ENCODE peak calls at places on chromosome 11, in seven cellular contexts. G is K562, H is transverse colon, R is H1, C is uterus, M is Peyer's patch, B is ovary. L is an unnamed sample. For H3K36me3 and H3K4me1, the result is how much of the 10 kb centered on the place peaks cover.

GRCh38 chr11:124746621-124747243 is 5.3 kb downstream of the VSIG2 start:
- DNase-seq in G (peak), H (peak), R (peak), C (no peak), M (peak), B (no peak), L (no peak)

GRCh38 chr11:13118691-13119090 is 109.6 kb downstream of the RASSF10 start:
- DNase-seq in G (no peak), H (no peak), R (no peak), C (no peak), M (no peak), B (no peak), L (no peak)

GRCh38 chr11:128549256-128549944 is 38.0 kb downstream of the ETS1 start:
- DNase-seq in G (no peak), H (peak), R (peak), C (peak), M (no peak), B (peak), L (peak)

GRCh38 chr11:69371731-69372588 is 78.0 kb downstream of the MYEOV start:
- DNase-seq in G (no peak), H (peak), R (peak), C (no peak), M (peak), B (no peak), L (peak)

GRCh38 chr11:81345609-81346008 is 1388.1 kb downstream of the FAM181B start:
- DNase-seq in G (no peak), H (no peak), R (no peak), C (no peak), M (no peak), B (no peak), L (no peak)

GRCh38 chr11:130301002-130301401 is 13.7 kb downstream of the ZBTB44 start:
- DNase-seq in G (no peak), H (no peak), R (no peak), C (no peak), M (no peak), B (no peak), L (no peak)

GRCh38 chr11:96228472-96228871 is 114.5 kb downstream of the MAML2 start:
- DNase-seq in G (no peak), H (peak), R (no peak), C (peak), M (no peak), B (peak), L (peak)

GRCh38 chr11:70717961-70718595 is 319.7 kb downstream of the CTTN start:
- DNase-seq in G (no peak), H (no peak), R (no peak), C (no peak), M (no peak), B (no peak), L (no peak)

GRCh38 chr11:62146476-62147200 is 22.8 kb downstream of the INCENP start:
- DNase-seq in G (no peak), H (no peak), R (no peak), C (no peak), M (peak), B (no peak), L (no peak)

GRCh38 chr11:72349053-72349452 is 85.3 kb downstream of the CLPB start:
- DNase-seq in G (no peak), H (no peak), R (no peak), C (no peak), M (no peak), B (no peak), L (no peak)

GRCh38 chr11:6629573-6629891 is 10.3 kb upstream of the TPP1 start:
- DNase-seq in G (no peak), H (no peak), R (no peak), C (no peak), M (no peak), B (peak), L (no peak)
- H3K36me3 ChIP-seq in G (under half), H (under half), R (under half), C (under half), M (under half), B (under half), L (half or more)

GRCh38 chr11:44840085-44840478 is 110.6 kb downstream of the TP53I11 start:
- DNase-seq in G (no peak), H (no peak), R (no peak), C (no peak), M (no peak), B (no peak), L (no peak)
- TF ChIP-seq POLR2A in G (no peak), H (no peak), R (no peak), C (no peak), M (no peak), B (no peak), L (no peak)

DNA sequence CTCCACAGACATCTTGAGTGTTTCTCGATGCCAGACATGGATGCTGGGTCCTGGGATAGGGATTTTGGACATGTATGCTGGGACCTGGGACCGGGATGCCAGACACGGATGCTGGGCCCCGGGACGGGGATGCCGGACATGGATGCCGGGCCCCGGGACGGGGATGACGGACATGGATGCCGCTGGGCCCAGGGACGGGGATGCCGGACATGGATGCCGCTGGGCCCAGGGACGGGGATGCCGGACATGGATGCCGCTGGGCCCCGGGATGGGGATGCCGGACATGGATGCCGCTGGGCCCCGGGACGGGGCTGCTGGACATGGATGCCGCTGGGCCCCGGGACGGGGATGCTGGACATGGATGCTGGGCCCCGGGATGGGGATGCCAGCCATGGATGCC is 97.1 kb upstream of the NNMT start:
- DNase-seq in G (no peak), H (no peak), R (no peak), C (no peak), M (no peak), B (no peak), L (no peak)
- H3K4me1 ChIP-seq in G (under half), H (half or more), R (under half), C (under half), M (under half), B (under half), L (under half)

GRCh38 chr11:64259533-64260067 is 8.3 kb downstream of the PLCB3 start:
- DNase-seq in G (peak), H (no peak), R (no peak), C (no peak), M (no peak), B (no peak), L (no peak)
- H3K36me3 ChIP-seq in G (half or more), H (under half), R (under half), C (under half), M (half or more), B (under half), L (half or more)

DNA sequence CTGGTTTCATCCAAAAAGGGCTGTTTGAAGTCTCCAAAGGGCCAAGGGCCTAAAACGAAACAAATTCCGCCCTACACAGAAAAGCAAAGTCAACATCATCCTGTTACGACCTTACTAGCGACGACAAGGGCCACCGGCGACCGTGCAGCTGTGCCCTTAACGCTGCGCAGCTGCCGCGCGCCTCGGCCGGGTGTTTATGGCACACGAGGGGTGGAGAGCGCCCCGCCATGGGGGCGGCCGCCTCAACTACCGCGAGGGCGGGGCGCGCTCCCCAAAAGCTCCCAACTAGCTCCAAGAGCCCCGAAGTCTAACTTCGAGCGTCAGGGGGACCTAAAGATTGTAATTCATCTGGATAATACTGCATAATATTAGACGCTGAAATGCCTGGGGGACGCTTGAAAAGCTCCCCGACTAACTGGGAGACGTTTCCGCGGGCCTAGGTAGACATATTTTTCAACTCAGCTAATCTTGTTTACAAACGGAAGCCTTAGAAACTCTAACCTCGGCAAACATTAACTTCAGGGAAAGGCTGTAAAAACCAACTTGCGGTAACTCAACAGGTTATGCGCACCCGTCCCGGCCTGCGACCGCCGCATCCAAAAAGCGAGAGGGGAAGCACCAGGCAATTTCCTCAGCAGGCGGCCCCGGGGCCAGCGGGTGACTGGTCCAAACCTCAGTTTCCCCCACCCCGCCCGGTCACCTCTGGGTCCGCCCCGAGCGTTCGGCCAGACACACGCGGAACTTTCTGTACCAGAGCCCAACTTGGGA is 688 bp downstream of the TMEM123 start:
- DNase-seq in G (peak), H (peak), R (peak), C (peak), M (peak), B (peak), L (peak)
- TF ChIP-seq POLR2A in G (no peak), H (peak), R (no peak), C (peak), M (no peak), B (no peak), L (no peak)

GRCh38 chr11:68372114-68372513 is 59.7 kb downstream of the LRP5 start:
- DNase-seq in G (no peak), H (no peak), R (no peak), C (peak), M (no peak), B (peak), L (peak)

GRCh38 chr11:68369161-68369560 is 56.8 kb downstream of the LRP5 start:
- DNase-seq in G (no peak), H (no peak), R (no peak), C (no peak), M (no peak), B (no peak), L (no peak)

GRCh38 chr11:68370211-68371111 is 58.1 kb downstream of the LRP5 start:
- DNase-seq in G (no peak), H (peak), R (no peak), C (no peak), M (peak), B (peak), L (no peak)

GRCh38 chr11:68371176-68372041 is 59.0 kb downstream of the LRP5 start:
- DNase-seq in G (no peak), H (peak), R (no peak), C (no peak), M (peak), B (no peak), L (no peak)

GRCh38 chr11:68369756-68370155 is 57.4 kb downstream of the LRP5 start:
- DNase-seq in G (no peak), H (no peak), R (no peak), C (no peak), M (no peak), B (no peak), L (no peak)
- H3K4me1 ChIP-seq in G (under half), H (half or more), R (under half), C (under half), M (under half), B (under half), L (half or more)

GRCh38 chr11:97754976-97755375 is 1265.8 kb upstream of the CNTN5 start:
- DNase-seq in G (no peak), H (no peak), R (no peak), C (no peak), M (no peak), B (no peak), L (no peak)

GRCh38 chr11:97746832-97747231 is 1273.9 kb upstream of the CNTN5 start:
- DNase-seq in G (no peak), H (no peak), R (no peak), C (no peak), M (no peak), B (no peak), L (no peak)

GRCh38 chr11:97751952-97752351 is 1268.8 kb upstream of the CNTN5 start:
- DNase-seq in G (no peak), H (no peak), R (no peak), C (no peak), M (no peak), B (no peak), L (no peak)

GRCh38 chr11:97756571-97757335 is 1264.0 kb upstream of the CNTN5 start:
- DNase-seq in G (no peak), H (no peak), R (no peak), C (no peak), M (no peak), B (no peak), L (no peak)

GRCh38 chr11:97751405-97751804 is 1269.3 kb upstream of the CNTN5 start:
- DNase-seq in G (no peak), H (no peak), R (no peak), C (no peak), M (no peak), B (no peak), L (no peak)
- H3K36me3 ChIP-seq in G (under half), H (under half), R (under half), C (under half), M (under half), B (under half), L (under half)

L was measured in sigmoid colon.